ENCODE peak calls at places on chromosomes 4 and X, in nine cellular contexts. D is CD8-positive, alpha-beta T cell; I is WERI-Rb-1; O is CD8-positive, alpha-beta memory T cell; N is effector memory CD4-positive, alpha-beta T cell; P is ovary; W is upper lobe of right lung; B is pancreas; M is right cardiac atrium. S is an unnamed sample.

GRCh38 chr4:15198070-15198727 is 195.9 kb downstream of the CPEB2 start:
- DNase-seq in D (no peak), I (no peak), O (no peak), N (no peak), P (no peak), W (no peak), B (no peak), M (peak; percentile 24), S (no peak)

GRCh38 chr4:77052352-77052751 is 23.4 kb downstream of the CCNI start:
- DNase-seq in D (peak; percentile 73), I (peak; percentile 67), O (peak; percentile 39), N (peak; percentile 35), P (peak; percentile 41), W (no peak), B (peak; percentile 61), M (peak; percentile 62), S (peak; percentile 31)

GRCh38 chr4:120018786-120019185 is 47.9 kb downstream of the MAD2L1 start:
- DNase-seq in D (no peak), I (no peak), O (no peak), N (no peak), P (no peak), W (no peak), B (no peak), M (no peak), S (no peak)

GRCh38 chr4:187167126-187167525 is 443.5 kb upstream of the FAT1 start:
- DNase-seq in D (no peak), I (no peak), O (no peak), N (no peak), P (no peak), W (no peak), B (no peak), M (no peak), S (no peak)

GRCh38 chr4:23036503-23036902 is 343.8 kb downstream of the GBA3 start:
- DNase-seq in D (no peak), I (no peak), O (no peak), N (no peak), P (no peak), W (no peak), B (no peak), M (no peak), S (no peak)

GRCh38 chrX:139286342-139286741 is 244.2 kb upstream of the F9 start:
- DNase-seq in D (no peak), I (no peak), O (no peak), N (no peak), P (no peak), W (no peak), B (no peak), M (no peak), S (no peak)

GRCh38 chr4:173731257-173731656 is 201.2 kb upstream of the HAND2 start:
- DNase-seq in D (no peak), I (no peak), O (no peak), N (no peak), P (no peak), W (no peak), B (no peak), M (no peak), S (no peak)

GRCh38 chrX:8586953-8587352 is 122.3 kb downstream of the VCX3B start:
- DNase-seq in D (no peak), I (no peak), O (no peak), N (no peak), P (no peak), W (no peak), B (no peak), M (no peak), S (no peak)

GRCh38 chr4:89889289-89889688 is 5.4 kb upstream of the MMRN1 start:
- DNase-seq in D (no peak), I (no peak), O (no peak), N (no peak), P (no peak), W (no peak), B (no peak), M (peak; percentile 58), S (no peak)

GRCh38 chr4:39169426-39169825 is 12.9 kb upstream of the WDR19 start:
- DNase-seq in D (no peak), I (no peak), O (no peak), N (no peak), P (no peak), W (no peak), B (no peak), M (no peak), S (no peak)

GRCh38 chr4:4386296-4386735 is 586 bp upstream of the NSG1 start:
- DNase-seq in D (peak; percentile 15), I (no peak), O (peak; percentile 50), N (peak; percentile 19), P (no peak), W (no peak), B (no peak), M (peak; percentile 66), S (no peak)

GRCh38 chr4:94746746-94747145 is 11.0 kb upstream of the BMPR1B start:
- DNase-seq in D (no peak), I (no peak), O (no peak), N (no peak), P (no peak), W (no peak), B (no peak), M (no peak), S (no peak)

GRCh38 chr4:38132140-38132673 is 172.0 kb downstream of the PTTG2 start:
- DNase-seq in D (peak; percentile 59), I (no peak), O (peak; percentile 59), N (peak; percentile 52), P (peak; percentile 40), W (no peak), B (peak; percentile 31), M (peak; percentile 59), S (no peak)

GRCh38 chr4:70829015-70829414 is 10.7 kb downstream of the GRSF1 start:
- DNase-seq in D (no peak), I (no peak), O (no peak), N (no peak), P (no peak), W (no peak), B (no peak), M (no peak), S (no peak)

GRCh38 chr4:21447320-21448055 is 501.1 kb downstream of the KCNIP4 start:
- DNase-seq in D (no peak), I (no peak), O (no peak), N (no peak), P (no peak), W (no peak), B (no peak), M (no peak), S (no peak)

GRCh38 chrX:140756948-140757347 is 47.4 kb downstream of the LINC00632 start:
- DNase-seq in D (no peak), I (no peak), O (no peak), N (no peak), P (no peak), W (no peak), B (peak; percentile 53), M (no peak), S (no peak)

GRCh38 chrX:70033348-70033747 is 16.4 kb downstream of the AWAT2 start:
- DNase-seq in D (peak; percentile 6), I (peak; percentile 80), O (no peak), N (no peak), P (no peak), W (peak; percentile 64), B (no peak), M (peak; percentile 68), S (no peak)

GRCh38 chrX:103171353-103171752 is 43.6 kb upstream of the BEX4 start:
- DNase-seq in D (no peak), I (no peak), O (no peak), N (no peak), P (no peak), W (no peak), B (no peak), M (no peak), S (no peak)

GRCh38 chrX:144717682-144718081 is 529.6 kb upstream of the SPANXN1 start:
- DNase-seq in D (no peak), I (no peak), O (no peak), N (no peak), P (no peak), W (no peak), B (no peak), M (no peak), S (no peak)
- H3K9me3 ChIP-seq in D (no peaks in the 10 kb centered on the region), I (no peaks in the 10 kb centered on the region), O (no peaks in the 10 kb centered on the region), N (no peaks in the 10 kb centered on the region), P (no peaks in the 10 kb centered on the region), W (no peaks in the 10 kb centered on the region), B (no peaks in the 10 kb centered on the region), M (no peaks in the 10 kb centered on the region), S (no peaks in the 10 kb centered on the region)

DNA sequence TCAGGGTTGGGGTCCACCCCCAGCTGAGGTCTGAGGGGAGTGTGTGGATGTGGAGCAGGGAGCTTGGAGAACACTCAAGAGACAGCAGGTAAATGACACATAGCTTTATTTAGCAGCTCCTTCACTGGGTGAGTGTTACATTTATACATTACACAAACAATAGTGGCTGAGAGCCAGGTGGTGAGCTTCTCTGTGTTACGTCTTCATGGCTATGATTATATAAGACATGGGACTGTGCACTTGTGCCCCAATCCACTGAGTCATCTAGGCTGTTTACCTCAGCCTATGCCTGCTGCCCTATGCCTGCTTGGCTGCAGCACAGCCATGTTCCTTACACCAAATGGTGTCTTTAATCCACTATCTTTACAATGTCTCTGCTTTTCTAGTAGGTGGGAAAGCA is 459.6 kb downstream of the AFF2 start:
- DNase-seq in D (no peak), I (no peak), O (no peak), N (no peak), P (no peak), W (no peak), B (no peak), M (no peak), S (no peak)
- H3K9me3 ChIP-seq in D (no peaks in the 10 kb centered on the region), I (no peaks in the 10 kb centered on the region), O (no peaks in the 10 kb centered on the region), N (no peaks in the 10 kb centered on the region), P (no peaks in the 10 kb centered on the region), W (no peaks in the 10 kb centered on the region), B (no peaks in the 10 kb centered on the region), M (no peaks in the 10 kb centered on the region), S (no peaks in the 10 kb centered on the region)

GRCh38 chr4:164503874-164504273 is 250.1 kb upstream of the SMIM31 start:
- DNase-seq in D (no peak), I (no peak), O (no peak), N (no peak), P (no peak), W (no peak), B (no peak), M (no peak), S (no peak)

DNA sequence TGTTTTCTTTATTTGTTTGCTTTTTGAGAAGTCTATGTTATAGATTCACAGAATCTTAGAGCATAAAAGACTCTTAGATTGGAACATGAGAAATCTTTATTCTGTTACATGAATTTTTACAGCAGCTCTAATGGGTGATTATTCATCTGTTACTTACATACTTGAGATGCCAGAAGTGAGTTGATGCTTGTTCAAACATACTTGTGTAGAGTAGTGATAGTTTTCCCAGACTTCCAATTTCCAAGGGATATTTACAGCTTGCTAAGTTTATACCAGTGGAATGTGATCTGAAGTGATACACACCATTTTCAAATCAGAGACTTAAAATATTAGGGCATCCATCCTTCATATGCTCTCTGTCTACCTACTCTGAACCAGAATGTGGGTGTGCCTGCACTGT is 252.9 kb upstream of the SMIM31 start:
- DNase-seq in D (no peak), I (no peak), O (no peak), N (no peak), P (no peak), W (no peak), B (no peak), M (no peak), S (no peak)
- H3K9me3 ChIP-seq in D (no peaks in the 10 kb centered on the region), I (no peaks in the 10 kb centered on the region), O (no peaks in the 10 kb centered on the region), N (no peaks in the 10 kb centered on the region), P (no peaks in the 10 kb centered on the region), W (no peaks in the 10 kb centered on the region), B (no peaks in the 10 kb centered on the region), M (no peaks in the 10 kb centered on the region), S (no peaks in the 10 kb centered on the region)

DNA sequence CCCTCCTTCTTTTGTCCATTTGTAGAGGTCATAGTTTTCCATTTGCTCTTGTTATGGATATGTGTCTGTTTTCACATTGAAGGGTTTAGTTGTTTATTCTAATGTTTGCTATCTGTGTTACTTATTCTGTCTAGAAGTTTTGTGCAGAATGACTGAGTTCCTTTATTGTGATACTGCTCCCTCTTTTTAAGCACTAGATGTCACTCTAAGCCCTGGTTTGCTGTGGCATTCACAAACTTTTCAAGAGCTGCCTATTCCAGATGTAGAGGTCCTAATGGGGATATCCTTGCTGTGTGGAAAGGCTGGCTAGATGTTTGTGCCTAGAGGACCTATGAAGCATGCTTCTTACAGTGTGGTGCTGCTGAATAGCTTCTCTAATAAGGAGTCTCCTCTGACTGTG is 338.6 kb downstream of the SPIN4 start:
- DNase-seq in D (no peak), I (no peak), O (no peak), N (no peak), P (no peak), W (no peak), B (no peak), M (no peak), S (no peak)
- H3K9me3 ChIP-seq in D (no peaks in the 10 kb centered on the region), I (no peaks in the 10 kb centered on the region), O (no peaks in the 10 kb centered on the region), N (no peaks in the 10 kb centered on the region), P (no peaks in the 10 kb centered on the region), W (no peaks in the 10 kb centered on the region), B (no peaks in the 10 kb centered on the region), M (no peaks in the 10 kb centered on the region), S (no peaks in the 10 kb centered on the region)

S was measured in T-helper 17 cell.